ENCODE peak calls at places on chromosomes 5 and 9, in four cellular contexts. F is Panc1, E is astrocyte, D is small intestine. L is an unnamed sample.

GRCh38 chr5:109319351-109319750 is 90.4 kb downstream of the PJA2 start:
- DNase-seq in F (no peak), E (no peak), D (no peak), L (no peak)

GRCh38 chr5:131281133-131281867 is 17.4 kb downstream of the CDC42SE2 start:
- DNase-seq in F (no peak), E (no peak), D (peak), L (no peak)

GRCh38 chr9:35691757-35692301 is 2.1 kb upstream of the TPM2 start:
- DNase-seq in F (no peak), E (no peak), D (no peak), L (peak)

GRCh38 chr9:137975936-137976565 is 98.5 kb downstream of the CACNA1B start:
- DNase-seq in F (no peak), E (no peak), D (no peak), L (no peak)

GRCh38 chr5:144566747-144567415 is 396.2 kb downstream of the KCTD16 start:
- DNase-seq in F (no peak), E (peak), D (no peak), L (no peak)

GRCh38 chr5:143011621-143012020 is 241.4 kb downstream of the ARHGAP26 start:
- DNase-seq in F (no peak), E (peak), D (no peak), L (no peak)

GRCh38 chr5:172542651-172543131 is 88.4 kb upstream of the SH3PXD2B start:
- DNase-seq in F (no peak), E (no peak), D (no peak), L (no peak)

GRCh38 chr9:129939426-129939825 is 103.6 kb downstream of the FNBP1 start:
- DNase-seq in F (no peak), E (peak), D (no peak), L (no peak)

GRCh38 chr5:73374520-73375235 is 73.9 kb downstream of the FOXD1 start:
- DNase-seq in F (no peak), E (peak), D (no peak), L (no peak)

GRCh38 chr5:90308787-90309585 is 100.6 kb downstream of the CETN3 start:
- DNase-seq in F (no peak), E (peak), D (no peak), L (no peak)

GRCh38 chr5:179484201-179484600 is 66.2 kb upstream of the RUFY1 start:
- DNase-seq in F (no peak), E (no peak), D (no peak), L (no peak)

GRCh38 chr9:130837002-130837511 is 2.0 kb downstream of the ABL1 start:
- DNase-seq in F (no peak), E (peak), D (peak), L (no peak)

GRCh38 chr5:59158165-59158564 is 575.3 kb downstream of the RAB3C start:
- DNase-seq in F (no peak), E (no peak), D (no peak), L (no peak)

GRCh38 chr5:13480834-13481233 is 463.7 kb downstream of the DNAH5 start:
- DNase-seq in F (no peak), E (no peak), D (no peak), L (no peak)

GRCh38 chr5:69493235-69493925 is 790 bp downstream of the OCLN start:
- DNase-seq in F (no peak), E (peak), D (peak), L (peak)

GRCh38 chr9:30197954-30198353 is 2186.5 kb upstream of the ACO1 start:
- DNase-seq in F (no peak), E (no peak), D (no peak), L (peak)

GRCh38 chr5:8458038-8458383 is 589.1 kb downstream of the MTRR start:
- DNase-seq in F (no peak), E (peak), D (peak), L (no peak)

GRCh38 chr5:45491368-45491767 is 204.8 kb downstream of the HCN1 start:
- DNase-seq in F (no peak), E (no peak), D (peak), L (no peak)

GRCh38 chr9:79583957-79584654 is 12.3 kb downstream of the TLE4 start:
- DNase-seq in F (no peak), E (no peak), D (peak), L (peak)

GRCh38 chr5:127758884-127759283 is 55.7 kb downstream of the CCDC192 start:
- DNase-seq in F (no peak), E (no peak), D (peak), L (no peak)

GRCh38 chr9:37037744-37038640 is 3.9 kb upstream of the PAX5 start:
- DNase-seq in F (no peak), E (no peak), D (no peak), L (no peak)

GRCh38 chr9:93673844-93674334 is 97.5 kb downstream of the PHF2 start:
- DNase-seq in F (no peak), E (no peak), D (no peak), L (no peak)

GRCh38 chr9:5402217-5402616 is 35.5 kb downstream of the PLGRKT start:
- DNase-seq in F (no peak), E (no peak), D (no peak), L (peak)

GRCh38 chr9:125440411-125440810 is 178.8 kb downstream of the GAPVD1 start:
- DNase-seq in F (no peak), E (no peak), D (no peak), L (no peak)

GRCh38 chr5:124570285-124571035 is 176.0 kb downstream of the ZNF608 start:
- DNase-seq in F (no peak), E (no peak), D (no peak), L (peak)

GRCh38 chr5:159764283-159764927 is 151.9 kb upstream of the ADRA1B start:
- DNase-seq in F (no peak), E (peak), D (no peak), L (no peak)

GRCh38 chr9:2655411-2655901 is 33.9 kb downstream of the VLDLR start:
- DNase-seq in F (peak), E (peak), D (peak), L (no peak)

GRCh38 chr9:111944467-111944866 is 47.9 kb downstream of the UGCG start:
- DNase-seq in F (no peak), E (no peak), D (no peak), L (no peak)

GRCh38 chr5:140965905-140966292 is 377 bp upstream of the PCDHAC2 start:
- DNase-seq in F (no peak), E (no peak), D (no peak), L (peak)

GRCh38 chr5:168740821-168741213 is 161.6 kb upstream of the PANK3 start:
- DNase-seq in F (no peak), E (no peak), D (no peak), L (no peak)

GRCh38 chr9:69637193-69637592 is 35.0 kb downstream of the APBA1 start:
- DNase-seq in F (no peak), E (peak), D (no peak), L (no peak)

GRCh38 chr9:12775963-12776774 is 1.3 kb downstream of the LURAP1L start:
- DNase-seq in F (no peak), E (peak), D (peak), L (peak)

GRCh38 chr9:36995927-36996471 is 38.1 kb downstream of the PAX5 start:
- DNase-seq in F (peak), E (peak), D (peak), L (peak)

GRCh38 chr5:9339206-9339818 is 206.6 kb downstream of the SEMA5A start:
- DNase-seq in F (no peak), E (no peak), D (no peak), L (peak)

GRCh38 chr5:139061856-139062255 is 136.3 kb downstream of the SIL1 start:
- DNase-seq in F (no peak), E (peak), D (no peak), L (peak)

L was measured in NCI-H82.